ENCODE peak calls at places on chromosomes 2 and 18, in nine cellular contexts. H, C, S, P, O, V, J, G and K are unnamed samples.

GRCh38 chr18:44128365-44128764 is 552.3 kb upstream of the SETBP1 start:
- DNase-seq in O (no peak), J (peak; percentile 8), C (no peak), P (no peak), V (no peak), S (no peak), H (no peak), G (no peak), K (no peak)

GRCh38 chr2:37459095-37459981 is 114.9 kb downstream of the QPCT start:
- DNase-seq in J (peak; percentile 89), V (no peak), G (no peak), C (no peak), S (no peak), P (no peak), H (no peak), O (no peak), K (no peak)

GRCh38 chr2:86204458-86204857 is 5.2 kb downstream of the MRPL35 start:
- DNase-seq in V (no peak), H (no peak), P (no peak), J (no peak), S (no peak), O (no peak), C (no peak), G (no peak), K (no peak)

GRCh38 chr18:23099621-23100020 is 35.7 kb upstream of the CABLES1 start:
- DNase-seq in J (no peak), V (no peak), S (no peak), C (no peak), G (peak; percentile 20), P (no peak), O (no peak), H (peak; percentile 95), K (no peak)

GRCh38 chr2:105515581-105516415 is 116.9 kb upstream of the FHL2 start:
- DNase-seq in J (no peak), H (peak; percentile 89), G (no peak), O (no peak), V (no peak), S (no peak), C (peak; percentile 77), P (no peak), K (peak; percentile 79)

GRCh38 chr2:61356958-61357350 is 113.9 kb downstream of the USP34 start:
- DNase-seq in P (no peak), C (no peak), H (no peak), J (peak; percentile 56), G (no peak), V (peak; percentile 16), O (no peak), S (no peak), K (no peak)

GRCh38 chr2:174535757-174536703 is 49.2 kb upstream of the GPR155 start:
- DNase-seq in G (no peak), J (no peak), H (peak; percentile 58), V (no peak), S (no peak), P (no peak), C (no peak), O (no peak), K (peak; percentile 2)

GRCh38 chr2:76252704-76253103 is 542.0 kb upstream of the GCFC2 start:
- DNase-seq in J (no peak), S (no peak), H (no peak), P (no peak), C (no peak), O (no peak), G (no peak), V (no peak), K (no peak)

GRCh38 chr18:62389761-62390481 is 64.8 kb downstream of the TNFRSF11A start:
- DNase-seq in G (no peak), V (no peak), P (no peak), H (no peak), J (no peak), S (no peak), O (no peak), C (no peak), K (no peak)

GRCh38 chr2:186576614-186577013 is 13.2 kb upstream of the ITGAV start:
- DNase-seq in H (no peak), G (no peak), P (no peak), O (no peak), V (no peak), S (no peak), J (peak; percentile 65), C (no peak), K (no peak)

GRCh38 chr18:55862693-55863485 is 274.9 kb upstream of the TCF4 start:
- DNase-seq in P (no peak), S (no peak), J (no peak), G (no peak), H (no peak), O (no peak), V (no peak), C (no peak), K (no peak)

GRCh38 chr2:117956036-117956791 is 57.7 kb downstream of the CCDC93 start:
- DNase-seq in V (no peak), H (no peak), S (no peak), P (no peak), G (no peak), C (no peak), J (peak; percentile 28), O (no peak), K (no peak)

GRCh38 chr2:96800762-96801463 is 15.2 kb upstream of the CNNM3 start:
- DNase-seq in J (peak; percentile 41), V (no peak), H (peak; percentile 75), S (peak; percentile 68), C (peak; percentile 78), P (peak; percentile 57), O (peak; percentile 42), G (peak; percentile 92), K (no peak)

GRCh38 chr2:111121028-111121872 is 536 bp downstream of the BCL2L11 start:
- DNase-seq in H (peak; percentile 53), J (no peak), O (peak; percentile 34), V (no peak), S (peak; percentile 35), P (peak; percentile 51), G (peak; percentile 28), C (peak; percentile 76), K (no peak)

GRCh38 chr18:50286391-50287027 is 983 bp downstream of the CXXC1 start:
- DNase-seq in P (no peak), J (peak; percentile 29), V (no peak), O (no peak), H (peak; percentile 5), C (no peak), G (no peak), S (peak; percentile 35), K (no peak)

GRCh38 chr2:217838409-217838831 is 164.4 kb downstream of the TNS1 start:
- DNase-seq in H (no peak), S (no peak), O (no peak), V (no peak), J (no peak), G (no peak), P (peak; percentile 18), C (no peak), K (no peak)

GRCh38 chr2:126792186-126792585 is 106.5 kb upstream of the TEX51 start:
- DNase-seq in V (no peak), O (no peak), P (no peak), C (peak; percentile 39), S (no peak), G (no peak), H (no peak), J (no peak), K (no peak)

GRCh38 chr18:79942211-79942610 is 9.2 kb downstream of the SLC66A2 start:
- DNase-seq in G (no peak), H (no peak), V (no peak), J (no peak), O (no peak), C (peak; percentile 19), S (no peak), P (no peak), K (no peak)

GRCh38 chr2:4053769-4054493 is 350.6 kb downstream of the DCDC2C start:
- DNase-seq in S (no peak), G (no peak), C (no peak), H (peak; percentile 5), J (no peak), O (no peak), V (no peak), P (no peak), K (no peak)

GRCh38 chr2:223870840-223871618 is 33.6 kb upstream of the AP1S3 start:
- DNase-seq in C (no peak), O (no peak), P (no peak), H (no peak), V (peak; percentile 31), S (no peak), G (no peak), J (no peak), K (no peak)

GRCh38 chr2:233100192-233100998 is 40.3 kb downstream of the INPP5D start:
- DNase-seq in O (peak; percentile 35), C (no peak), G (no peak), H (peak; percentile 59), P (no peak), J (no peak), S (peak; percentile 35), V (no peak), K (no peak)

GRCh38 chr18:42545825-42546224 is 569.7 kb downstream of the RIT2 start:
- DNase-seq in C (no peak), S (no peak), O (no peak), G (no peak), H (no peak), P (no peak), V (no peak), J (peak; percentile 8), K (no peak)

GRCh38 chr2:71592181-71592711 is 138.9 kb downstream of the DYSF start:
- DNase-seq in G (no peak), H (no peak), O (no peak), V (no peak), P (no peak), J (no peak), C (no peak), S (no peak), K (no peak)

GRCh38 chr18:68429809-68430208 is 285.1 kb downstream of the TMX3 start:
- DNase-seq in G (no peak), J (peak; percentile 77), H (no peak), P (no peak), O (no peak), C (no peak), V (no peak), S (no peak), K (no peak)

GRCh38 chr2:130796280-130796679 is 40.4 kb upstream of the ARHGEF4 start:
- DNase-seq in G (no peak), V (no peak), O (no peak), C (no peak), P (no peak), J (no peak), H (no peak), S (no peak), K (no peak)

GRCh38 chr2:197212344-197213262 is 98.0 kb downstream of the ANKRD44 start:
- DNase-seq in V (no peak), C (no peak), P (no peak), G (no peak), O (no peak), S (no peak), H (no peak), J (peak; percentile 49), K (no peak)

GRCh38 chr2:170201734-170202393 is 23.9 kb downstream of the MYO3B start:
- DNase-seq in C (no peak), V (no peak), H (no peak), G (no peak), O (no peak), S (no peak), P (no peak), J (no peak), K (no peak)

GRCh38 chr2:144678741-144679140 is 158.8 kb upstream of the ZEB2 start:
- DNase-seq in V (no peak), O (no peak), H (no peak), S (no peak), P (no peak), C (no peak), G (no peak), J (no peak), K (no peak)

GRCh38 chr2:11708106-11708505 is 38.1 kb upstream of the NTSR2 start:
- DNase-seq in J (no peak), O (no peak), S (no peak), C (no peak), V (no peak), G (no peak), P (no peak), H (no peak), K (no peak)

GRCh38 chr2:6312377-6312776 is 553.3 kb downstream of the CMPK2 start:
- DNase-seq in H (no peak), O (no peak), G (no peak), C (no peak), V (no peak), P (no peak), J (no peak), S (no peak), K (no peak)

GRCh38 chr2:148614332-148615049 is 30.1 kb upstream of the EPC2 start:
- DNase-seq in P (no peak), S (no peak), J (peak; percentile 39), G (no peak), C (no peak), V (no peak), O (no peak), H (peak; percentile 59), K (no peak)